ENCODE peak calls at places on chromosomes 16 and 17, in six cellular contexts. H is stimulated activated CD8-positive, alpha-beta memory T cell treated with anti-CD3 and anti-CD28 coated beads, Interleukin-2, amount 100 ng/mL, for 48 hours; W is cardiac fibroblast; M is iPS-NIHi11; U is NCI-H2107; L is GF-D8. J is an unnamed sample.

GRCh38 chr17:14303343-14304221 is 2.7 kb downstream of the HS3ST3B1 start:
- DNase-seq in U (no peak), W (no peak), L (no peak), H (no peak), M (no peak), J (no peak)

GRCh38 chr17:81468111-81468764 is 44.4 kb downstream of the ACTG1 start:
- DNase-seq in H (no peak), L (no peak), U (no peak), W (no peak), M (no peak), J (no peak)

GRCh38 chr17:17693253-17693954 is 12.1 kb downstream of the RAI1 start:
- DNase-seq in U (peak), M (no peak), W (peak), H (no peak), L (no peak), J (no peak)

GRCh38 chr17:64218066-64218465 is 45.0 kb downstream of the TEX2 start:
- DNase-seq in W (no peak), M (no peak), L (no peak), U (no peak), H (no peak), J (no peak)

GRCh38 chr17:557371-557770 is 157.3 kb downstream of the VPS53 start:
- DNase-seq in M (no peak), L (no peak), H (no peak), W (no peak), U (no peak), J (no peak)

GRCh38 chr16:82152641-82153094 is 17.4 kb downstream of the MPHOSPH6 start:
- DNase-seq in W (peak), L (no peak), H (no peak), U (no peak), M (no peak), J (no peak)

GRCh38 chr17:60862482-60862881 is 184.8 kb downstream of the BCAS3 start:
- DNase-seq in L (no peak), W (no peak), H (no peak), M (no peak), U (no peak), J (no peak)

GRCh38 chr17:80507965-80508364 is 31.6 kb upstream of the NPTX1 start:
- DNase-seq in W (no peak), U (no peak), H (no peak), L (no peak), M (no peak), J (no peak)

GRCh38 chr17:11598274-11599221 is at the start of gene DNAH9:
- DNase-seq in W (peak), U (no peak), M (peak), L (no peak), H (no peak), J (no peak)

GRCh38 chr16:66937725-66938337 is 2.5 kb downstream of the CES2 start:
- DNase-seq in W (no peak), L (no peak), M (no peak), H (no peak), U (no peak), J (no peak)

GRCh38 chr17:53032861-53033271 is 789.9 kb upstream of the KIF2B start:
- DNase-seq in H (no peak), M (peak), W (peak), U (no peak), L (no peak), J (peak)

GRCh38 chr17:35588196-35588920 is 1.2 kb downstream of the AP2B1 start:
- DNase-seq in U (no peak), M (no peak), W (peak), H (no peak), L (no peak), J (no peak)

GRCh38 chr17:36851230-36851629 is 86.0 kb upstream of the LHX1 start:
- DNase-seq in L (no peak), M (no peak), W (no peak), U (no peak), H (no peak), J (no peak)

GRCh38 chr17:28500712-28501379 is 5.3 kb upstream of the FOXN1 start:
- DNase-seq in M (no peak), W (no peak), L (no peak), H (no peak), U (no peak), J (no peak)

GRCh38 chr16:47477680-47478079 is 16.5 kb downstream of the PHKB start:
- DNase-seq in H (no peak), W (peak), M (no peak), L (no peak), U (no peak), J (no peak)

GRCh38 chr17:36494674-36495073 is 8.2 kb downstream of the ZNHIT3 start:
- DNase-seq in L (no peak), W (no peak), M (no peak), H (no peak), U (no peak), J (no peak)

GRCh38 chr16:46859719-46860152 is 24.4 kb upstream of the GPT2 start:
- DNase-seq in M (peak), W (peak), L (no peak), U (no peak), H (peak), J (no peak)

GRCh38 chr17:2634361-2634960 is 41.0 kb downstream of the PAFAH1B1 start:
- DNase-seq in M (peak), W (no peak), H (no peak), U (peak), L (no peak), J (no peak)

GRCh38 chr16:57315401-57315800 is 30.9 kb upstream of the PLLP start:
- DNase-seq in U (no peak), H (no peak), W (no peak), L (no peak), M (no peak), J (no peak)

GRCh38 chr17:8401107-8401506 is 3.5 kb upstream of the RNF222 start:
- DNase-seq in M (no peak), U (no peak), H (no peak), W (no peak), L (no peak), J (no peak)

GRCh38 chr17:82240506-82241182 is 11.8 kb downstream of the SLC16A3 start:
- DNase-seq in L (no peak), M (no peak), U (no peak), H (no peak), W (no peak), J (no peak)